ENCODE peak calls at places on chromosomes 5 and 9, in nine cellular contexts. P is thoracic aorta; W is stimulated activated CD8-positive, alpha-beta memory T cell treated with anti-CD3 and anti-CD28 coated beads, Interleukin-4, amount 100 ng/mL, for 4 hours; X is HTR-8/SVneo; A is T-cell; N is AG09309; V is Kasumi-1; M is NCI-H1092 treated with DMSO at 0.1 percent for 48 hours; H is left lobe of liver. Y is an unnamed sample.

GRCh38 chr5:33789558-33789957 is 102.2 kb downstream of the ADAMTS12 start:
- DNase-seq in P (no peak), W (no peak), N (no peak), H (no peak), M (no peak), X (no peak), A (no peak), V (no peak), Y (no peak)

GRCh38 chr5:65828022-65828421 is 98.4 kb upstream of the ERBIN start:
- DNase-seq in H (no peak), X (no peak), M (no peak), V (no peak), P (no peak), N (no peak), W (no peak), A (no peak), Y (no peak)

GRCh38 chr5:83864652-83865051 is 144.0 kb upstream of the HAPLN1 start:
- DNase-seq in M (no peak), A (no peak), W (no peak), H (no peak), V (no peak), N (no peak), P (no peak), X (no peak), Y (no peak)

GRCh38 chr5:149959406-149960236 is 937 bp upstream of the SLC26A2 start:
- DNase-seq in W (peak; percentile 15), M (peak; percentile 24), N (peak; percentile 34), X (peak; percentile 68), A (no peak), P (no peak), H (no peak), V (peak; percentile 63), Y (peak; percentile 67)

GRCh38 chr9:96219615-96220257 is 82.2 kb downstream of the HSD17B3 start:
- DNase-seq in H (no peak), V (no peak), X (no peak), M (peak; percentile 37), P (peak; percentile 16), W (peak; percentile 7), A (peak; percentile 17), N (no peak), Y (peak; percentile 50)

GRCh38 chr5:33209252-33209651 is 231.5 kb upstream of the TARS1 start:
- DNase-seq in N (no peak), P (no peak), M (no peak), A (no peak), W (no peak), X (no peak), H (no peak), V (no peak), Y (no peak)

GRCh38 chr5:34770486-34770885 is 68.5 kb upstream of the TTC23L start:
- DNase-seq in M (no peak), X (no peak), H (no peak), P (no peak), V (no peak), N (no peak), A (no peak), W (no peak), Y (no peak)

GRCh38 chr5:136749016-136749415 is 383.7 kb upstream of the TRPC7 start:
- DNase-seq in W (no peak), N (no peak), H (no peak), A (no peak), P (no peak), V (no peak), X (no peak), M (no peak), Y (no peak)

GRCh38 chr9:79799691-79800345 is 228.1 kb downstream of the TLE4 start:
- DNase-seq in P (no peak), N (no peak), W (no peak), V (no peak), H (no peak), M (peak; percentile 72), X (no peak), A (no peak), Y (no peak)

GRCh38 chr5:53942724-53943123 is 367.6 kb downstream of the ARL15 start:
- DNase-seq in W (no peak), M (no peak), N (no peak), X (peak; percentile 51), H (no peak), P (no peak), V (no peak), A (no peak), Y (no peak)

GRCh38 chr9:22342489-22343217 is 104.0 kb upstream of the DMRTA1 start:
- DNase-seq in M (peak; percentile 45), W (no peak), X (peak; percentile 18), H (no peak), A (no peak), V (no peak), N (no peak), P (no peak), Y (no peak)

GRCh38 chr5:63240063-63240755 is 661.6 kb downstream of the LRRC70 start:
- DNase-seq in X (no peak), N (no peak), P (no peak), H (no peak), V (no peak), M (no peak), W (no peak), A (no peak), Y (no peak)

GRCh38 chr9:110842169-110842568 is 173.6 kb downstream of the MUSK start:
- DNase-seq in A (no peak), P (no peak), X (no peak), N (no peak), M (no peak), W (no peak), V (no peak), H (no peak), Y (no peak)

GRCh38 chr9:69265891-69266290 is 59.1 kb upstream of the ENTREP1 start:
- DNase-seq in H (no peak), N (no peak), A (no peak), M (no peak), W (no peak), V (no peak), P (no peak), X (no peak), Y (no peak)

GRCh38 chr5:170429014-170429413 is 39.8 kb upstream of the KCNMB1 start:
- DNase-seq in W (no peak), A (no peak), P (no peak), N (no peak), X (peak; percentile 29), V (no peak), H (no peak), M (no peak), Y (peak; percentile 37)

GRCh38 chr5:80266566-80266965 is 10.7 kb upstream of the SERINC5 start:
- DNase-seq in V (no peak), H (peak; percentile 21), M (no peak), N (no peak), W (no peak), P (no peak), A (no peak), X (no peak), Y (no peak)

GRCh38 chr5:173973614-173973969 is 15.4 kb upstream of the C5orf47 start:
- DNase-seq in H (no peak), V (no peak), P (no peak), N (no peak), A (no peak), W (no peak), M (no peak), X (no peak), Y (no peak)

GRCh38 chr9:4491621-4491975 is 1.3 kb downstream of the SLC1A1 start:
- DNase-seq in H (no peak), W (no peak), A (no peak), N (no peak), P (no peak), V (no peak), M (no peak), X (no peak), Y (no peak)

GRCh38 chr9:35500130-35500748 is 10.3 kb downstream of the RUSC2 start:
- DNase-seq in V (no peak), H (no peak), M (no peak), P (no peak), A (no peak), N (no peak), X (no peak), W (no peak), Y (no peak)

GRCh38 chr5:80864706-80865435 is 95.3 kb upstream of the RASGRF2 start:
- DNase-seq in M (no peak), N (no peak), X (no peak), W (no peak), V (no peak), P (no peak), A (no peak), H (no peak), Y (no peak)

GRCh38 chr5:139078345-139078744 is 119.8 kb downstream of the SIL1 start:
- DNase-seq in A (no peak), W (no peak), N (no peak), V (peak; percentile 67), M (no peak), X (no peak), P (no peak), H (no peak), Y (no peak)

GRCh38 chr5:989961-990530 is 18.6 kb upstream of the NKD2 start:
- DNase-seq in N (no peak), M (no peak), W (no peak), V (peak; percentile 38), X (no peak), P (no peak), A (no peak), H (no peak), Y (no peak)

GRCh38 chr9:89743216-89743575 is 138.4 kb downstream of the GADD45G start:
- DNase-seq in N (no peak), A (no peak), M (no peak), X (no peak), P (no peak), W (no peak), V (no peak), H (no peak), Y (no peak)

GRCh38 chr5:74040065-74040551 is 414.1 kb downstream of the ARHGEF28 start:
- DNase-seq in M (peak; percentile 54), W (no peak), H (no peak), N (peak; percentile 73), V (no peak), A (no peak), X (peak; percentile 37), P (no peak), Y (peak; percentile 37)

GRCh38 chr5:133544346-133544745 is 68.0 kb downstream of the FSTL4 start:
- DNase-seq in P (no peak), W (no peak), M (no peak), H (no peak), N (no peak), X (no peak), A (no peak), V (no peak), Y (no peak)

GRCh38 chr9:85244856-85245255 is 496.9 kb downstream of the AGTPBP1 start:
- DNase-seq in V (no peak), N (no peak), H (no peak), M (no peak), A (no peak), P (no peak), X (no peak), W (no peak), Y (no peak)

GRCh38 chr5:124746916-124747769 is 704 bp upstream of the ZNF608 start:
- DNase-seq in A (no peak), P (peak; percentile 31), X (peak; percentile 56), N (no peak), M (peak; percentile 87), V (peak; percentile 96), W (no peak), H (peak; percentile 82), Y (peak; percentile 29)

GRCh38 chr9:113973963-113974413 is 97.9 kb downstream of the ZNF618 start:
- DNase-seq in N (no peak), H (no peak), M (no peak), W (no peak), X (peak; percentile 34), A (no peak), V (no peak), P (no peak), Y (peak; percentile 48)